ENCODE peak calls at places on chromosomes 5 and 9, in ten cellular contexts. Y is H54, D is suprapubic skin, C is A549, N is ovary, E is body of pancreas, V is uterus, F is H1, P is GM12891, Q is endothelial cell of umbilical vein. I is an unnamed sample.

GRCh38 chr9:72443855-72444254 is 77.6 kb upstream of the TMC1 start:
- DNase-seq in Y (no peak), D (no peak), C (peak), N (no peak), E (no peak), V (no peak), F (no peak), P (peak), Q (no peak), I (peak)

GRCh38 chr5:88680253-88681132 is 202.5 kb downstream of the MEF2C start:
- DNase-seq in Y (peak), D (no peak), C (peak), N (peak), E (peak), V (peak), F (peak), P (peak), Q (peak), I (peak)

GRCh38 chr9:38216572-38216971 is 147.5 kb upstream of the SHB start:
- DNase-seq in Y (no peak), D (no peak), C (no peak), N (no peak), E (no peak), V (no peak), F (no peak), P (no peak), Q (no peak), I (no peak)

GRCh38 chr5:32390819-32391591 is 53.5 kb downstream of the ZFR start:
- DNase-seq in Y (peak), D (no peak), C (no peak), N (no peak), E (no peak), V (peak), F (no peak), P (no peak), Q (no peak), I (peak)

GRCh38 chr9:4223434-4223833 is 76.4 kb downstream of the GLIS3 start:
- DNase-seq in Y (no peak), D (no peak), C (no peak), N (no peak), E (no peak), V (no peak), F (no peak), P (no peak), Q (no peak), I (no peak)

GRCh38 chr9:114786251-114786650 is 19.6 kb downstream of the TNFSF15 start:
- DNase-seq in Y (no peak), D (no peak), C (no peak), N (no peak), E (peak), V (no peak), F (no peak), P (no peak), Q (peak), I (no peak)

GRCh38 chr5:54087436-54087835 is 222.9 kb downstream of the ARL15 start:
- DNase-seq in Y (no peak), D (no peak), C (no peak), N (no peak), E (no peak), V (no peak), F (no peak), P (no peak), Q (peak), I (no peak)

GRCh38 chr5:140596364-140596763 is 31.7 kb downstream of the SLC35A4 start:
- DNase-seq in Y (no peak), D (no peak), C (no peak), N (peak), E (peak), V (no peak), F (no peak), P (no peak), Q (no peak), I (no peak)

GRCh38 chr9:134769084-134769455 is 111.5 kb upstream of the FCN2 start:
- DNase-seq in Y (no peak), D (no peak), C (no peak), N (no peak), E (no peak), V (no peak), F (no peak), P (no peak), Q (no peak), I (no peak)

GRCh38 chr5:395156-395920 is 47.6 kb upstream of the EXOC3 start:
- DNase-seq in Y (peak), D (peak), C (no peak), N (no peak), E (no peak), V (no peak), F (peak), P (no peak), Q (peak), I (no peak)

GRCh38 chr5:127518319-127518621 is 830 bp downstream of the PRRC1 start:
- DNase-seq in Y (no peak), D (no peak), C (no peak), N (no peak), E (no peak), V (no peak), F (no peak), P (peak), Q (no peak), I (peak)

GRCh38 chr5:134020188-134020587 is 15.4 kb upstream of the VDAC1 start:
- DNase-seq in Y (no peak), D (no peak), C (no peak), N (no peak), E (peak), V (no peak), F (no peak), P (no peak), Q (no peak), I (no peak)

GRCh38 chr5:98513378-98513777 is 260.1 kb upstream of the RGMB start:
- DNase-seq in Y (no peak), D (no peak), C (no peak), N (no peak), E (peak), V (no peak), F (no peak), P (no peak), Q (no peak), I (no peak)

GRCh38 chr9:78130004-78130403 is 98.4 kb upstream of the GNAQ start:
- DNase-seq in Y (peak), D (no peak), C (peak), N (no peak), E (peak), V (no peak), F (peak), P (no peak), Q (peak), I (peak)

GRCh38 chr9:118529210-118529609 is 825.0 kb downstream of the TLR4 start:
- DNase-seq in Y (peak), D (no peak), C (no peak), N (no peak), E (no peak), V (no peak), F (no peak), P (no peak), Q (peak), I (no peak)

GRCh38 chr9:84170521-84171141 is 169.9 kb downstream of the SLC28A3 start:
- DNase-seq in Y (peak), D (peak), C (peak), N (peak), E (peak), V (peak), F (no peak), P (no peak), Q (peak), I (no peak)

GRCh38 chr9:38621434-38622082 is 1.2 kb upstream of the ANKRD18A start:
- DNase-seq in Y (no peak), D (no peak), C (no peak), N (no peak), E (peak), V (no peak), F (peak), P (no peak), Q (no peak), I (peak)

GRCh38 chr9:13278023-13278367 is 1.5 kb downstream of the MPDZ start:
- DNase-seq in Y (no peak), D (no peak), C (peak), N (no peak), E (no peak), V (no peak), F (no peak), P (no peak), Q (peak), I (peak)

GRCh38 chr9:135413461-135413860 is 66.1 kb upstream of the PPP1R26 start:
- DNase-seq in Y (no peak), D (peak), C (no peak), N (no peak), E (no peak), V (no peak), F (no peak), P (no peak), Q (no peak), I (no peak)

GRCh38 chr9:106287108-106287631 is 575.8 kb upstream of the ZNF462 start:
- DNase-seq in Y (no peak), D (no peak), C (no peak), N (peak), E (no peak), V (no peak), F (no peak), P (no peak), Q (no peak), I (no peak)

GRCh38 chr9:35740243-35740642 is 7.8 kb downstream of the CREB3 start:
- DNase-seq in Y (no peak), D (no peak), C (no peak), N (no peak), E (no peak), V (no peak), F (no peak), P (no peak), Q (no peak), I (no peak)
- TF ChIP-seq POLR2A in Y (no peak), D (no peak), C (no peak), N (no peak), E (no peak), V (no peak), F (no peak), P (no peak), Q (no peak), I (no peak)

GRCh38 chr5:15010936-15011335 is 139.4 kb upstream of the ANKH start:
- DNase-seq in Y (no peak), D (no peak), C (no peak), N (no peak), E (no peak), V (no peak), F (no peak), P (no peak), Q (no peak), I (no peak)
- TF ChIP-seq POLR2A in Y (no peak), D (no peak), C (no peak), N (no peak), E (no peak), V (no peak), F (no peak), P (no peak), Q (no peak), I (no peak)

DNA sequence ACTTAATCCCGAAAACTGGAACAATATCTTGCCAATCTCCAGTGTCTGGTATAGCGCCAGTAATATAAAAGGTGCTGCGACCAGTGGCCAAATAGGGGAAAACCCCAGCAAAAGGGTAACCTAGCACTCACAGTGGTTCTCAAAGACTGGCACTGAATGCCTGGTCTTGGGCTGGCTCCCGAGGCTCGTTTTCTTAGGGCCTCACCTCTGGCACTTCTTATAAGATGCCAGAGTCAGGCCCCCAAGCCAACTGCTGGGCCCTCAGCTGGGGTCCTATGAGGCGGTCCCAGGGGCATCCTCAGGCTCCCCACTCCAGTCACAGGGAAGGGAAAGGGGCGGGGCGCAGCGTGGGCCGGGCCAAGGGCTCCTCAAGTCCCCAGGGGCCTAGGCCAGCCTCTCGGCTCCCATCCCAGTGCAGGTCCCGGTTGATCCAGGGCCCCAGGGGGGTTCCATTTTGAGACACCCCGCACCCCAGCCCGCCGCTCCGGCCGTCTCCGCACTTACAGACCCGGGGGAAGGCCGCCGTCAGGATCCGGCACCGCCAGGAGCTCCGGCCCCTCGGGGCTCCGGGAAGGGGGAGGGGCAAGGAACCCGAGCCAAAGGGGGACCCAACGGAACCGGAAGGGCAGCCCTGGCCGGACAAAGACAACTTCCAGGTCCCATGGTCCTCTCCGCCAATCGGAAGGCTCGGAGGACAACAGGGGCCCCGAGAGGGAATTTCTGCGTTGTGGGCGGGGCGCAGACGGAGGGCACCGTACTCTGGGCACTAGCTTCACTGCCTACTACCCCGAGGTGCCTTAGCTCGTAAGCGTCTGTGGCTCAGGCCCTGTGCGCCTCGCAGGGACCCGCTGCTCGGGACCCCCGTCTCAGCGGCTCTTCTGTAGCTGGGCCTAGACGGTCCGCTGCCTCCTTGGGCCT is at the start of gene ZBTB26:
- DNase-seq in Y (peak), D (peak), C (peak), N (peak), E (peak), V (peak), F (peak), P (peak), Q (peak), I (peak)
- TF ChIP-seq POLR2A in Y (peak), D (no peak), C (peak), N (peak), E (peak), V (peak), F (peak), P (peak), Q (peak), I (peak)

GRCh38 chr9:19230356-19231125 is at the start of gene DENND4C:
- DNase-seq in Y (peak), D (peak), C (peak), N (peak), E (peak), V (peak), F (peak), P (peak), Q (peak), I (peak)
- TF ChIP-seq POLR2A in Y (peak), D (peak), C (peak), N (peak), E (peak), V (peak), F (no peak), P (peak), Q (peak), I (peak)

GRCh38 chr5:132812123-132812948 is 766 bp upstream of the SOWAHA start:
- DNase-seq in Y (no peak), D (no peak), C (no peak), N (no peak), E (no peak), V (no peak), F (no peak), P (no peak), Q (no peak), I (no peak)

GRCh38 chr5:132808448-132808847 is 4.7 kb upstream of the SOWAHA start:
- DNase-seq in Y (no peak), D (no peak), C (no peak), N (no peak), E (peak), V (no peak), F (no peak), P (no peak), Q (no peak), I (no peak)

GRCh38 chr5:132810605-132811004 is 2.5 kb upstream of the SOWAHA start:
- DNase-seq in Y (no peak), D (no peak), C (no peak), N (no peak), E (no peak), V (no peak), F (peak), P (no peak), Q (no peak), I (no peak)

GRCh38 chr5:132808866-132809265 is 4.2 kb upstream of the SOWAHA start:
- DNase-seq in Y (no peak), D (no peak), C (no peak), N (no peak), E (no peak), V (no peak), F (no peak), P (no peak), Q (no peak), I (no peak)

GRCh38 chr5:132807163-132807838 is 5.8 kb upstream of the SOWAHA start:
- DNase-seq in Y (no peak), D (peak), C (peak), N (no peak), E (peak), V (no peak), F (no peak), P (no peak), Q (no peak), I (peak)
- TF ChIP-seq POLR2A in Y (no peak), D (no peak), C (no peak), N (no peak), E (no peak), V (no peak), F (no peak), P (no peak), Q (no peak), I (no peak)

GRCh38 chr5:151569132-151570046 is 21.7 kb downstream of the FAT2 start:
- DNase-seq in Y (no peak), D (no peak), C (no peak), N (no peak), E (no peak), V (no peak), F (no peak), P (no peak), Q (no peak), I (peak)

GRCh38 chr5:151570512-151571269 is 20.4 kb downstream of the FAT2 start:
- DNase-seq in Y (no peak), D (no peak), C (no peak), N (no peak), E (no peak), V (no peak), F (peak), P (no peak), Q (no peak), I (no peak)

GRCh38 chr5:151571270-151572173 is 19.6 kb downstream of the FAT2 start:
- DNase-seq in Y (no peak), D (no peak), C (no peak), N (no peak), E (no peak), V (no peak), F (no peak), P (no peak), Q (no peak), I (no peak)

GRCh38 chr5:151568036-151568435 is 23.1 kb downstream of the FAT2 start:
- DNase-seq in Y (no peak), D (no peak), C (no peak), N (no peak), E (no peak), V (no peak), F (no peak), P (no peak), Q (no peak), I (no peak)

GRCh38 chr5:151570058-151570457 is 21.1 kb downstream of the FAT2 start:
- DNase-seq in Y (no peak), D (no peak), C (no peak), N (no peak), E (no peak), V (no peak), F (no peak), P (no peak), Q (no peak), I (no peak)
- TF ChIP-seq POLR2A in Y (no peak), D (no peak), C (no peak), N (no peak), E (no peak), V (no peak), F (no peak), P (no peak), Q (no peak), I (no peak)

GRCh38 chr9:129080608-129081387 is at the start of gene DOLPP1:
- DNase-seq in Y (peak), D (peak), C (peak), N (peak), E (peak), V (peak), F (peak), P (peak), Q (peak), I (peak)
- TF ChIP-seq POLR2A in Y (peak), D (no peak), C (peak), N (peak), E (peak), V (peak), F (peak), P (peak), Q (peak), I (peak)

GRCh38 chr5:80653497-80653896 is 955 bp upstream of the MSH3 start:
- DNase-seq in Y (no peak), D (no peak), C (no peak), N (no peak), E (no peak), V (no peak), F (no peak), P (no peak), Q (no peak), I (peak)

GRCh38 chr5:80655231-80655784 is 525 bp upstream of the DHFR start:
- DNase-seq in Y (no peak), D (no peak), C (no peak), N (no peak), E (no peak), V (no peak), F (no peak), P (no peak), Q (no peak), I (no peak)

GRCh38 chr5:80654054-80654390 is 430 bp upstream of the MSH3 start:
- DNase-seq in Y (peak), D (no peak), C (peak), N (no peak), E (no peak), V (no peak), F (no peak), P (peak), Q (peak), I (peak)

GRCh38 chr5:80656425-80656824 is 1.6 kb upstream of the DHFR start:
- DNase-seq in Y (no peak), D (no peak), C (no peak), N (no peak), E (no peak), V (no peak), F (no peak), P (no peak), Q (no peak), I (no peak)

DNA sequence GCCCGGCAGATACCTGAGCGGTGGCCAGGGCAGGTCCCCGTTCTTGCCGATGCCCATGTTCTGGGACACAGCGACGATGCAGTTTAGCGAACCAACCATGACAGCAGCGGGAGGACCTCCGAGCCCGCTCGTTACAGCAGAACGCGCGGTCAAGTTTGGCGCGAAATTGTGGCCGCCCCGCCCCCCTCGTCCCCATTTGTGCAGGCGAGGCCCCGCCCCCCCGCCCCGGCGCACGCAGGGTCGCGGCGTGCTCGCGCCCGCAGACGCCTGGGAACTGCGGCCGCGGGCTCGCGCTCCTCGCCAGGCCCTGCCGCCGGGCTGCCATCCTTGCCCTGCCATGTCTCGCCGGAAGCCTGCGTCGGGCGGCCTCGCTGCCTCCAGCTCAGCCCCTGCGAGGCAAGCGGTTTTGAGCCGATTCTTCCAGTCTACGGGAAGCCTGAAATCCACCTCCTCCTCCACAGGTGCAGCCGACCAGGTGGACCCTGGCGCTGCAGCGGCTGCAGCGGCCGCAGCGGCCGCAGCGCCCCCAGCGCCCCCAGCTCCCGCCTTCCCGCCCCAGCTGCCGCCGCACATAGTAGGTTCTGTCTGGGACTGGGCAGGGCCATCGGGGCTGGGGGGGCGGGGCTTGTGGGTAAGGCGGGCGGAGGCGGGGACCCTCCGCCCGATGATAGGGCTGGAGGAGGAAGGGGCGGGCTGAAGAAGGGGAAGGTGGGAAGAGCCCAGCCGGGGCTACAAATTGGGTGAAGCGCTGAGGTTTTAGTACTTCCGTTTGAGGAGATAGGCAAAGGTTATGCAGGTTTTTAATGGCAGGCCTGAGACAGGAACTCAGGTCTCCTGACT is at the start of the genes DHFR and MSH3:
- DNase-seq in Y (peak), D (peak), C (peak), N (peak), E (peak), V (peak), F (peak), P (peak), Q (peak), I (peak)
- TF ChIP-seq POLR2A in Y (peak), D (no peak), C (peak), N (no peak), E (peak), V (no peak), F (peak), P (peak), Q (peak), I (peak)

I was measured in erythroblast.